ENCODE peak calls at places on chromosomes 6 and 20, in six cellular contexts. W, D, L, T, J and Y are unnamed samples.

GRCh38 chr20:9300080-9300479 is 214.3 kb upstream of the LAMP5 start:
- DNase-seq in W (no peak), T (no peak), L (no peak), D (no peak), J (no peak), Y (no peak)

GRCh38 chr6:36378936-36379335 is 8.5 kb downstream of the ETV7 start:
- DNase-seq in W (no peak), D (no peak), T (no peak), L (no peak), J (no peak), Y (no peak)

GRCh38 chr20:45952861-45953260 is 18.4 kb downstream of the PCIF1 start:
- DNase-seq in T (no peak), L (no peak), D (no peak), J (no peak), W (no peak), Y (no peak)

GRCh38 chr6:130697661-130698535 is 129.3 kb upstream of the SMLR1 start:
- DNase-seq in D (peak; percentile 26), T (peak; percentile 80), L (peak; percentile 60), W (no peak), J (no peak), Y (peak; percentile 64)

GRCh38 chr6:11392778-11393507 is 144.6 kb upstream of the TMEM170B start:
- DNase-seq in D (peak; percentile 71), T (no peak), W (no peak), L (no peak), J (no peak), Y (no peak)

GRCh38 chr6:155142163-155142901 is 121.5 kb upstream of the CLDN20 start:
- DNase-seq in L (no peak), J (no peak), W (no peak), T (no peak), D (no peak), Y (no peak)

GRCh38 chr20:40982415-40983145 is 46.0 kb upstream of the TOP1 start:
- DNase-seq in J (no peak), D (no peak), W (no peak), L (no peak), T (no peak), Y (no peak)

GRCh38 chr6:39947611-39948068 is 13.4 kb upstream of the MOCS1 start:
- DNase-seq in W (no peak), J (no peak), D (no peak), T (no peak), L (no peak), Y (no peak)

GRCh38 chr20:61699184-61700066 is 366.3 kb downstream of the TAF4 start:
- DNase-seq in T (no peak), J (no peak), L (no peak), D (no peak), W (no peak), Y (no peak)

GRCh38 chr6:130148181-130148580 is 74.6 kb downstream of the SAMD3 start:
- DNase-seq in T (no peak), L (no peak), W (no peak), D (no peak), J (no peak), Y (no peak)

GRCh38 chr6:121817141-121817540 is 381.7 kb downstream of the GJA1 start:
- DNase-seq in D (no peak), J (no peak), W (no peak), L (no peak), T (no peak), Y (no peak)

GRCh38 chr6:138959521-138959920 is 28.5 kb downstream of the REPS1 start:
- DNase-seq in L (peak; percentile 11), W (no peak), D (no peak), T (no peak), J (no peak), Y (no peak)

GRCh38 chr6:25689966-25690365 is 38.0 kb downstream of the SCGN start:
- DNase-seq in L (no peak), W (no peak), J (no peak), T (no peak), D (no peak), Y (no peak)

GRCh38 chr20:1185781-1186334 is 1.1 kb upstream of the TMEM74B start:
- DNase-seq in D (peak; percentile 54), W (no peak), T (peak; percentile 59), L (peak; percentile 56), J (no peak), Y (peak; percentile 40)

GRCh38 chr6:162074641-162075040 is 652.9 kb downstream of the PRKN start:
- DNase-seq in T (no peak), D (no peak), W (no peak), J (no peak), L (no peak), Y (no peak)

GRCh38 chr6:63236398-63236817 is 25.1 kb downstream of the FKBP1C start:
- DNase-seq in L (no peak), D (no peak), J (no peak), T (no peak), W (no peak), Y (no peak)

GRCh38 chr6:132797975-132798819 is at the start of gene SLC18B1:
- DNase-seq in L (peak; percentile 60), D (peak; percentile 60), T (peak; percentile 50), W (no peak), J (peak; percentile 21), Y (peak; percentile 71)

GRCh38 chr6:155200012-155200411 is 63.8 kb upstream of the CLDN20 start:
- DNase-seq in D (no peak), L (no peak), W (no peak), T (no peak), J (no peak), Y (no peak)

GRCh38 chr6:110325197-110325596 is 33.0 kb downstream of the METTL24 start:
- DNase-seq in W (no peak), D (no peak), J (no peak), L (no peak), T (no peak), Y (peak; percentile 27)

GRCh38 chr6:162344935-162345599 is 382.5 kb downstream of the PRKN start:
- DNase-seq in L (peak; percentile 45), T (no peak), W (no peak), J (no peak), D (no peak), Y (peak; percentile 66)

GRCh38 chr6:108250240-108250866 is 10.5 kb downstream of the SNX3 start:
- DNase-seq in L (no peak), W (no peak), T (no peak), D (no peak), J (no peak), Y (peak; percentile 33)

GRCh38 chr6:89302195-89302770 is 12.8 kb downstream of the GABRR2 start:
- DNase-seq in D (no peak), T (no peak), J (no peak), W (no peak), L (no peak), Y (no peak)

GRCh38 chr6:108785653-108786052 is 62.6 kb upstream of the ARMC2 start:
- DNase-seq in D (no peak), T (no peak), J (no peak), W (no peak), L (no peak), Y (no peak)

GRCh38 chr6:99739526-99739925 is 132.9 kb downstream of the PRDM13 start:
- DNase-seq in D (no peak), T (no peak), L (no peak), J (no peak), W (no peak), Y (no peak)

GRCh38 chr6:44226368-44227137 is 3.2 kb downstream of the SLC29A1 start:
- DNase-seq in J (no peak), L (no peak), T (no peak), D (no peak), W (no peak), Y (no peak)

GRCh38 chr6:136635615-136636014 is 85.4 kb upstream of the MAP7 start:
- DNase-seq in D (no peak), L (no peak), J (no peak), T (no peak), W (no peak), Y (no peak)